ENCODE peak calls at places on chromosomes 4 and X, in five cellular contexts. One of them, this sample, is unnamed.

GRCh38 chr4:117784266-117784665 is 250.0 kb upstream of the NDST3 start:
- DNase-seq in K562: no peak
- DNase-seq in HepG2: no peak
- DNase-seq in GM12878: no peak
- DNase-seq in SK-N-SH: no peak
- DNase-seq in this sample: no peak

GRCh38 chrX:46589977-46590723 is 16.6 kb downstream of the CHST7 start:
- DNase-seq in HepG2: no peak
- DNase-seq in GM12878: no peak
- DNase-seq in K562: no peak
- DNase-seq in SK-N-SH: no peak
- DNase-seq in this sample: no peak

GRCh38 chr4:107863416-107863815 is 38.7 kb downstream of the SGMS2 start:
- DNase-seq in SK-N-SH: no peak
- DNase-seq in K562: no peak
- DNase-seq in GM12878: no peak
- DNase-seq in HepG2: no peak
- DNase-seq in this sample: no peak

GRCh38 chr4:74793757-74794340 is 474 bp downstream of the BTC start:
- DNase-seq in SK-N-SH: peak
- DNase-seq in K562: no peak
- DNase-seq in GM12878: no peak
- DNase-seq in HepG2: peak
- DNase-seq in this sample: no peak

GRCh38 chrX:50202539-50202938 is 1.7 kb upstream of the AKAP4 start:
- DNase-seq in K562: no peak
- DNase-seq in SK-N-SH: no peak
- DNase-seq in GM12878: no peak
- DNase-seq in HepG2: no peak
- DNase-seq in this sample: no peak

GRCh38 chr4:156377036-156377700 is 423.5 kb upstream of the CTSO start:
- DNase-seq in HepG2: no peak
- DNase-seq in K562: no peak
- DNase-seq in SK-N-SH: no peak
- DNase-seq in GM12878: no peak
- DNase-seq in this sample: no peak

GRCh38 chr4:142355417-142355930 is 490.6 kb downstream of the INPP4B start:
- DNase-seq in K562: no peak
- DNase-seq in GM12878: no peak
- DNase-seq in SK-N-SH: no peak
- DNase-seq in HepG2: no peak
- DNase-seq in this sample: no peak

GRCh38 chr4:109559625-109559982 is 442 bp upstream of the MCUB start:
- DNase-seq in SK-N-SH: peak
- DNase-seq in GM12878: no peak
- DNase-seq in K562: no peak
- DNase-seq in HepG2: no peak
- DNase-seq in this sample: peak

GRCh38 chrX:108397627-108398392 is 40.4 kb downstream of the COL4A6 start:
- DNase-seq in HepG2: no peak
- DNase-seq in K562: no peak
- DNase-seq in SK-N-SH: no peak
- DNase-seq in GM12878: no peak
- DNase-seq in this sample: no peak

GRCh38 chrX:154460326-154460725 is 2.2 kb downstream of the PLXNA3 start:
- DNase-seq in HepG2: no peak
- DNase-seq in K562: no peak
- DNase-seq in SK-N-SH: peak
- DNase-seq in GM12878: no peak
- DNase-seq in this sample: no peak

GRCh38 chrX:139759637-139760036 is 51.7 kb upstream of the MCF2 start:
- DNase-seq in HepG2: no peak
- DNase-seq in GM12878: no peak
- DNase-seq in K562: peak
- DNase-seq in SK-N-SH: no peak
- DNase-seq in this sample: peak

GRCh38 chrX:7552758-7553157 is 290.2 kb upstream of the VCX start:
- DNase-seq in K562: no peak
- DNase-seq in SK-N-SH: no peak
- DNase-seq in HepG2: no peak
- DNase-seq in GM12878: no peak
- DNase-seq in this sample: no peak

GRCh38 chr4:87811977-87812376 is 12.6 kb downstream of the IBSP start:
- DNase-seq in K562: no peak
- DNase-seq in GM12878: no peak
- DNase-seq in SK-N-SH: no peak
- DNase-seq in HepG2: no peak
- DNase-seq in this sample: no peak

GRCh38 chr4:157713342-157713741 is 459.5 kb downstream of the GASK1B start:
- DNase-seq in GM12878: no peak
- DNase-seq in SK-N-SH: peak
- DNase-seq in K562: no peak
- DNase-seq in HepG2: no peak
- DNase-seq in this sample: no peak

DNA sequence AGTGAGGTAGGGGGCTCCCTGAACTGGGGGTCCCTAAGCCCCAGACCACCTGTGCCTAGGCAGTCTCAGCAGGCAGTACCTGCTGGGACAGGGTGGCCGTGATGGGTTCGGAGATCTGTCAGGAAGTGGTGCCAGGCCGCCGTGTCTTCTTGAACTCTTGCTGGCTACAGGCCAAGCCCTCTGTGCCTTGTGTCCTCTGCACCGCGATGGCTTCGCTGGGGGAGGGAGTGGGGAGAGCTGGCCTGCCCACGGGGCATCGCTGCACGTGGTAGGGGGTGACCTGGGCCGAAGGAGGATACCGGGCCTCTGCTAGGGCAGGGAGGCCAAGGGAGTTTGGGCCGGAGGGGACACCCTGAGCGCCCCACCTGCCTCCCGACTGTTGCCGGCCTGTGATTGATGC is 96.7 kb upstream of the NKX1-1 start:
- DNase-seq in SK-N-SH: peak
- DNase-seq in HepG2: no peak
- DNase-seq in GM12878: no peak
- DNase-seq in K562: no peak
- DNase-seq in this sample: no peak
- TF ChIP-seq FOXM1 in SK-N-SH: no peak
- TF ChIP-seq FOXM1 in HepG2: no peak
- TF ChIP-seq FOXM1 in GM12878: no peak
- TF ChIP-seq FOXM1 in K562: no peak
- TF ChIP-seq FOXM1 in this sample: no peak

GRCh38 chr4:113449407-113449974 is 312.0 kb downstream of the CAMK2D start:
- DNase-seq in K562: no peak
- DNase-seq in HepG2: no peak
- DNase-seq in SK-N-SH: no peak
- DNase-seq in GM12878: no peak
- DNase-seq in this sample: no peak

GRCh38 chr4:113455081-113455480 is 306.5 kb downstream of the CAMK2D start:
- DNase-seq in GM12878: no peak
- DNase-seq in SK-N-SH: no peak
- DNase-seq in HepG2: no peak
- DNase-seq in K562: no peak
- DNase-seq in this sample: no peak

GRCh38 chr4:113452152-113452551 is 309.4 kb downstream of the CAMK2D start:
- DNase-seq in SK-N-SH: no peak
- DNase-seq in HepG2: no peak
- DNase-seq in GM12878: no peak
- DNase-seq in K562: no peak
- DNase-seq in this sample: no peak

GRCh38 chr4:113450681-113451080 is 310.9 kb downstream of the CAMK2D start:
- DNase-seq in SK-N-SH: no peak
- DNase-seq in GM12878: no peak
- DNase-seq in HepG2: no peak
- DNase-seq in K562: no peak
- DNase-seq in this sample: no peak

DNA sequence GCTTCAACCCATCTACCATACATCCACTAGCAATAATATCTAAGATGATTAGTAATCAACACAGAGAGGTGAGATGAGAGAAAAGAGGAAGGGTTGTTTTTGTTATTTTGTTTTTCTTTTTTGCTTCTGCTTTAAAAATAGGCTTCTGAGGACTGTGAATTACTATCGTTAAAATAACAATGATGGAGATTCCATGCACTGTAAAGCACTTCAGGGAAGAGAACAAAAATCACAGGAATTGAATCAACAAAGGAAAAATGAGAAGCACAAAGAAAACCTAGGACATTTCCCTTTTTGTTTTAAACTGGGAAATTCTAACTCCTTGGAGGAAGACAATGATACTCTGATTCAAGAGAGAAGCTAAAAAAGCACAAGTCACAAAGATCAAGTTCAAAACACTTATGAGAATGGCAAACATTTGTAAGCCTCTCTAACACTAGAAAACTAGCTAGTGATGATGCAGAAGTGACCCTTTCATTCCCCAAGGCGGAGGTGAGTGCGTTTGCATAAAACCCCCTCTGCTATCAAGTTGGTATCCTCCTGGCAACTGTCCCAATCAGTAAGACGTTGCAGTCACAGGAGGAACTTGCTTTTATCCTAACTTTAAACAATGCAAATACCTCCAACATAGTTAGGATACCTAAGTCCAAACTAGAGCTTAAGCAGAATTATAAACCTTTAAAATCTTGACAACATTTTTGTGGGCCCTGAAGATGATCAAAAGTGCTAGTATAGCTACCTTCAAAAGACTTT is 308.5 kb downstream of the CAMK2D start:
- DNase-seq in K562: no peak
- DNase-seq in GM12878: no peak
- DNase-seq in SK-N-SH: no peak
- DNase-seq in HepG2: no peak
- DNase-seq in this sample: no peak
- TF ChIP-seq FOXM1 in K562: no peak
- TF ChIP-seq FOXM1 in GM12878: no peak
- TF ChIP-seq FOXM1 in SK-N-SH: no peak
- TF ChIP-seq FOXM1 in HepG2: no peak
- TF ChIP-seq FOXM1 in this sample: no peak

GRCh38 chr4:36280555-36280954 is 861 bp upstream of the DTHD1 start:
- DNase-seq in K562: no peak
- DNase-seq in GM12878: no peak
- DNase-seq in SK-N-SH: no peak
- DNase-seq in HepG2: no peak
- DNase-seq in this sample: no peak

GRCh38 chr4:36281384-36282106 is at the start of gene DTHD1:
- DNase-seq in HepG2: no peak
- DNase-seq in GM12878: no peak
- DNase-seq in SK-N-SH: no peak
- DNase-seq in K562: no peak
- DNase-seq in this sample: no peak

GRCh38 chr4:36274158-36274557 is 7.3 kb upstream of the DTHD1 start:
- DNase-seq in K562: no peak
- DNase-seq in SK-N-SH: no peak
- DNase-seq in GM12878: no peak
- DNase-seq in HepG2: no peak
- DNase-seq in this sample: no peak

GRCh38 chr4:36277533-36277932 is 3.9 kb upstream of the DTHD1 start:
- DNase-seq in GM12878: no peak
- DNase-seq in HepG2: no peak
- DNase-seq in K562: no peak
- DNase-seq in SK-N-SH: no peak
- DNase-seq in this sample: no peak

DNA sequence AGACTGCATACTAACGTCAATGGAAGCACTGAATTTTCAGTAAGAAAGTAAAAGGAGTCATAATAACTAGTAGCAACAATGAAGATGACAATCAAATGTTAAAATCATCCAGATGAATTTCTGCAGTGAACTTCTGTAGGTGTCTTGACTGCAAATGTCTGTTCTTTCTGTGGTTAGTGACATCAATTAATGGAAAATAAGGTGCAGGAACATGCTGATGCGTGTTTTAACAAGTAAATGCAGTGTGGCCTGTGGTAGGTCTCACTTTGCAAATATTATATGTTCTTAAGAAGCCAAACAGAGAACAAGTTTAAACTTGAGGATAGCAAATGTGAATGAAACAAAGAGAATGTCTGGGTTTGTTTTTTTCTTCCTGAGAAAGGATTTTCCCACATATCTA is 2.6 kb upstream of the DTHD1 start:
- DNase-seq in HepG2: no peak
- DNase-seq in K562: no peak
- DNase-seq in GM12878: no peak
- DNase-seq in SK-N-SH: no peak
- DNase-seq in this sample: no peak
- TF ChIP-seq FOXM1 in HepG2: no peak
- TF ChIP-seq FOXM1 in K562: no peak
- TF ChIP-seq FOXM1 in GM12878: no peak
- TF ChIP-seq FOXM1 in SK-N-SH: no peak
- TF ChIP-seq FOXM1 in this sample: no peak

GRCh38 chrX:129091097-129091496 is 432.2 kb downstream of the SMARCA1 start:
- DNase-seq in HepG2: no peak
- DNase-seq in K562: no peak
- DNase-seq in SK-N-SH: no peak
- DNase-seq in GM12878: no peak
- DNase-seq in this sample: no peak
- TF ChIP-seq FOXM1 in HepG2: no peak
- TF ChIP-seq FOXM1 in K562: no peak
- TF ChIP-seq FOXM1 in SK-N-SH: no peak
- TF ChIP-seq FOXM1 in GM12878: no peak
- TF ChIP-seq FOXM1 in this sample: no peak

GRCh38 chr4:160426233-160426632 is 1323.4 kb downstream of the RAPGEF2 start:
- DNase-seq in K562: no peak
- DNase-seq in GM12878: no peak
- DNase-seq in SK-N-SH: no peak
- DNase-seq in HepG2: no peak
- DNase-seq in this sample: no peak
- TF ChIP-seq FOXM1 in K562: no peak
- TF ChIP-seq FOXM1 in GM12878: no peak
- TF ChIP-seq FOXM1 in SK-N-SH: no peak
- TF ChIP-seq FOXM1 in HepG2: no peak
- TF ChIP-seq FOXM1 in this sample: no peak

GRCh38 chr4:126592088-126592487 is 1040.7 kb upstream of the INTU start:
- DNase-seq in K562: no peak
- DNase-seq in GM12878: no peak
- DNase-seq in SK-N-SH: no peak
- DNase-seq in HepG2: no peak
- DNase-seq in this sample: peak
- TF ChIP-seq FOXM1 in K562: no peak
- TF ChIP-seq FOXM1 in GM12878: no peak
- TF ChIP-seq FOXM1 in SK-N-SH: no peak
- TF ChIP-seq FOXM1 in HepG2: no peak
- TF ChIP-seq FOXM1 in this sample: no peak

DNA sequence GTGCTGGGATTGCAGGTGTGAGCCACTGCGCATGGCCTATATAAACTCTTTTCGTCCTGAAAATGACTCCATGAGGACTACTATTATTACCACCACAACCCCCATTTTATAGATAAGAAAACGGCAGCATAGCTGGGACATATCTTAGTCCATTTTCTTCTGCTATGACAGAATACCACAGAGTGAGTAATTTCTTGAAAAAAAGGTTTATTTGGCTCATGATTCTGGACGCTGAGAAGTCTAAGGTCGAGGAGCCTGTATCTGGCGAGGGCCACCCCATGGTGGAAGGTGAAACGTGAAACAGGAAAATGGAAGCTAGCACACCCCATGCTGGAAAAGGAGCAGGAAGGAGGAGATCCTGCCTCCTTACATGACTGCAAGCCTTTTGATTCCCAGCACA is 68.9 kb downstream of the SMIM20 start:
- DNase-seq in GM12878: no peak
- DNase-seq in K562: no peak
- DNase-seq in SK-N-SH: no peak
- DNase-seq in HepG2: no peak
- DNase-seq in this sample: no peak
- TF ChIP-seq FOXM1 in GM12878: no peak
- TF ChIP-seq FOXM1 in K562: no peak
- TF ChIP-seq FOXM1 in SK-N-SH: no peak
- TF ChIP-seq FOXM1 in HepG2: no peak
- TF ChIP-seq FOXM1 in this sample: no peak

This sample was measured in HEK293T.